ENCODE peak calls at places on chromosomes 7 and 10, in seven cellular contexts. G is CD4-positive, alpha-beta memory T cell; N is T-helper 9 cell; I is mammary epithelial cell; M is tibial nerve; S is T-cell; A is SJSA1. L is an unnamed sample.
A peak's percentile ranks its signal among the peaks of the same experiment; 100 is the strongest.

GRCh38 chr10:127880557-127880956 is 12.2 kb downstream of the CLRN3 start:
- DNase-seq in G (no peak), M (peak; percentile 26), I (no peak), N (no peak), A (no peak), S (no peak), L (no peak)

GRCh38 chr10:17643339-17643754 is 604 bp upstream of the STAM start:
- DNase-seq in A (no peak), S (no peak), M (no peak), I (peak; percentile 87), G (no peak), N (no peak), L (no peak)

GRCh38 chr10:100847440-100847839 is 65.3 kb upstream of the SLF2 start:
- DNase-seq in S (no peak), I (peak; percentile 68), G (no peak), M (no peak), N (no peak), A (no peak), L (no peak)

GRCh38 chr7:137073571-137074325 is 205.3 kb downstream of the CHRM2 start:
- DNase-seq in N (no peak), S (no peak), M (no peak), G (no peak), A (peak; percentile 75), I (peak; percentile 16), L (no peak)

GRCh38 chr10:79127151-79127961 is 58.6 kb downstream of the ZMIZ1 start:
- DNase-seq in S (no peak), A (peak; percentile 39), G (no peak), I (peak; percentile 35), N (no peak), M (peak; percentile 73), L (no peak)

GRCh38 chr7:111752022-111752582 is 189.8 kb upstream of the IMMP2L start:
- DNase-seq in M (no peak), G (peak; percentile 38), N (peak; percentile 51), I (peak; percentile 30), S (peak; percentile 57), A (peak; percentile 22), L (peak; percentile 15)

GRCh38 chr10:4450981-4451501 is 375.0 kb upstream of the AKR1E2 start:
- DNase-seq in G (no peak), S (no peak), A (no peak), N (no peak), M (no peak), I (peak; percentile 81), L (no peak)

GRCh38 chr7:95045236-95045923 is 138.0 kb downstream of the PPP1R9A start:
- DNase-seq in N (no peak), M (no peak), G (no peak), S (no peak), A (no peak), I (peak; percentile 1), L (no peak)

GRCh38 chr7:149199234-149199990 is 4.1 kb downstream of the ZNF282 start:
- DNase-seq in I (no peak), S (no peak), M (no peak), G (no peak), A (no peak), N (no peak), L (no peak)

GRCh38 chr7:1678571-1679325 is 8.7 kb downstream of the ELFN1 start:
- DNase-seq in G (no peak), I (no peak), A (no peak), M (no peak), N (no peak), S (no peak), L (no peak)

GRCh38 chr7:151905322-151905721 is 28.4 kb upstream of the PRKAG2 start:
- DNase-seq in S (no peak), A (no peak), N (no peak), G (no peak), I (no peak), M (no peak), L (no peak)

GRCh38 chr10:114821293-114821914 is at the start of gene FHIP2A:
- DNase-seq in G (peak; percentile 86), I (peak; percentile 52), M (peak; percentile 69), N (peak; percentile 79), A (peak; percentile 84), S (peak; percentile 78), L (peak; percentile 65)

GRCh38 chr7:93535616-93536015 is 38.9 kb downstream of the CALCR start:
- DNase-seq in M (no peak), N (no peak), S (no peak), A (no peak), I (no peak), G (no peak), L (no peak)

GRCh38 chr7:47709051-47709450 is 127.1 kb upstream of the TNS3 start:
- DNase-seq in S (no peak), A (no peak), G (no peak), N (no peak), M (no peak), I (no peak), L (no peak)

GRCh38 chr7:134997214-134997885 is 11.0 kb downstream of the AGBL3 start:
- DNase-seq in I (no peak), S (no peak), M (no peak), A (no peak), N (no peak), G (no peak), L (no peak)

GRCh38 chr10:99698504-99699080 is 33.3 kb downstream of the COX15 start:
- DNase-seq in I (no peak), G (no peak), M (no peak), S (no peak), A (no peak), N (no peak), L (no peak)

GRCh38 chr10:5293691-5294550 is 70.8 kb upstream of the UCN3 start:
- DNase-seq in N (peak; percentile 58), A (peak; percentile 75), M (peak; percentile 41), G (peak; percentile 62), I (peak; percentile 32), S (peak; percentile 60), L (peak; percentile 25)

GRCh38 chr10:132654708-132655661 is 117.4 kb downstream of the INPP5A start:
- DNase-seq in G (peak; percentile 37), I (peak; percentile 30), N (peak; percentile 47), M (peak; percentile 32), A (peak; percentile 63), S (peak; percentile 54), L (peak; percentile 67)

GRCh38 chr7:107981466-107981865 is 21.5 kb downstream of the LAMB1 start:
- DNase-seq in M (no peak), A (no peak), I (no peak), N (no peak), S (no peak), G (no peak), L (no peak)

GRCh38 chr10:11359849-11360248 is 251.6 kb downstream of the USP6NL start:
- DNase-seq in I (no peak), S (no peak), A (no peak), M (no peak), G (no peak), N (no peak), L (no peak)

GRCh38 chr10:71719042-71719441 is 536 bp downstream of the C10orf105 start:
- DNase-seq in N (no peak), G (no peak), S (no peak), I (no peak), A (no peak), M (peak; percentile 59), L (no peak)

GRCh38 chr7:96337519-96337918 is 15.6 kb upstream of the SLC25A13 start:
- DNase-seq in G (no peak), I (no peak), A (no peak), N (no peak), M (peak; percentile 52), S (no peak), L (no peak)

GRCh38 chr7:74217455-74218342 is 7.9 kb downstream of the LAT2 start:
- DNase-seq in I (no peak), S (no peak), A (no peak), N (no peak), M (no peak), G (no peak), L (peak; percentile 28)

GRCh38 chr7:152085116-152085515 is 59.6 kb downstream of the GALNT11 start:
- DNase-seq in M (no peak), A (no peak), S (no peak), I (no peak), G (no peak), N (no peak), L (no peak)

GRCh38 chr10:32205666-32206065 is 141.3 kb downstream of the EPC1 start:
- DNase-seq in N (no peak), I (no peak), G (no peak), A (peak; percentile 38), S (no peak), M (no peak), L (no peak)

GRCh38 chr10:1543596-1543995 is 193.7 kb downstream of the ADARB2 start:
- DNase-seq in A (no peak), S (no peak), G (no peak), I (no peak), N (no peak), M (no peak), L (no peak)

L was measured in GM18507.